ENCODE peak calls at places on chromosomes 3 and 15, in seven cellular contexts. One of them, this sample, is unnamed.

GRCh38 chr3:12229896-12230295 is 59.0 kb upstream of the PPARG start:
- DNase-seq in fibroblast of mammary gland: no peak
- DNase-seq in A172: no peak
- DNase-seq in NCI-H2081: no peak
- DNase-seq in H7: no peak
- DNase-seq in right cardiac atrium: no peak
- DNase-seq in activated CD4-positive, alpha-beta T cell treated with anti-CD3 and anti-CD28 coated beads for 24 hours: no peak
- DNase-seq in this sample: no peak

GRCh38 chr15:91302588-91303439 is 202.8 kb downstream of the SV2B start:
- DNase-seq in fibroblast of mammary gland: peak; percentile 72
- DNase-seq in A172: peak; percentile 52
- DNase-seq in NCI-H2081: peak; percentile 75
- DNase-seq in H7: peak; percentile 78
- DNase-seq in right cardiac atrium: peak; percentile 39
- DNase-seq in activated CD4-positive, alpha-beta T cell treated with anti-CD3 and anti-CD28 coated beads for 24 hours: no peak
- DNase-seq in this sample: peak; percentile 67

GRCh38 chr3:178476886-178477285 is 59.4 kb upstream of the KCNMB2 start:
- DNase-seq in fibroblast of mammary gland: no peak
- DNase-seq in A172: no peak
- DNase-seq in NCI-H2081: no peak
- DNase-seq in H7: no peak
- DNase-seq in right cardiac atrium: no peak
- DNase-seq in activated CD4-positive, alpha-beta T cell treated with anti-CD3 and anti-CD28 coated beads for 24 hours: no peak
- DNase-seq in this sample: no peak

GRCh38 chr15:41559489-41560177 is 621 bp downstream of the TYRO3 start:
- DNase-seq in fibroblast of mammary gland: no peak
- DNase-seq in A172: no peak
- DNase-seq in NCI-H2081: no peak
- DNase-seq in H7: peak; percentile 81
- DNase-seq in right cardiac atrium: peak; percentile 41
- DNase-seq in activated CD4-positive, alpha-beta T cell treated with anti-CD3 and anti-CD28 coated beads for 24 hours: no peak
- DNase-seq in this sample: no peak

GRCh38 chr15:93048759-93049161 is 40.3 kb downstream of the RGMA start:
- DNase-seq in fibroblast of mammary gland: peak; percentile 24
- DNase-seq in A172: no peak
- DNase-seq in NCI-H2081: no peak
- DNase-seq in H7: peak; percentile 58
- DNase-seq in right cardiac atrium: no peak
- DNase-seq in activated CD4-positive, alpha-beta T cell treated with anti-CD3 and anti-CD28 coated beads for 24 hours: no peak
- DNase-seq in this sample: no peak

GRCh38 chr15:41914406-41914805 is 20.6 kb upstream of the SPTBN5 start:
- DNase-seq in fibroblast of mammary gland: no peak
- DNase-seq in A172: no peak
- DNase-seq in NCI-H2081: no peak
- DNase-seq in H7: no peak
- DNase-seq in right cardiac atrium: no peak
- DNase-seq in activated CD4-positive, alpha-beta T cell treated with anti-CD3 and anti-CD28 coated beads for 24 hours: no peak
- DNase-seq in this sample: no peak

GRCh38 chr3:41653575-41654239 is 308.2 kb downstream of the ULK4 start:
- DNase-seq in fibroblast of mammary gland: peak; percentile 8
- DNase-seq in A172: no peak
- DNase-seq in NCI-H2081: no peak
- DNase-seq in H7: no peak
- DNase-seq in right cardiac atrium: no peak
- DNase-seq in activated CD4-positive, alpha-beta T cell treated with anti-CD3 and anti-CD28 coated beads for 24 hours: no peak
- DNase-seq in this sample: no peak

GRCh38 chr15:22846073-22846472 is 7.6 kb downstream of the NIPA2 start:
- DNase-seq in fibroblast of mammary gland: no peak
- DNase-seq in A172: no peak
- DNase-seq in NCI-H2081: no peak
- DNase-seq in H7: no peak
- DNase-seq in right cardiac atrium: no peak
- DNase-seq in activated CD4-positive, alpha-beta T cell treated with anti-CD3 and anti-CD28 coated beads for 24 hours: no peak
- DNase-seq in this sample: no peak

GRCh38 chr15:95845862-95846515 is 484.5 kb upstream of the NR2F2 start:
- DNase-seq in fibroblast of mammary gland: peak; percentile 24
- DNase-seq in A172: no peak
- DNase-seq in NCI-H2081: no peak
- DNase-seq in H7: no peak
- DNase-seq in right cardiac atrium: peak; percentile 43
- DNase-seq in activated CD4-positive, alpha-beta T cell treated with anti-CD3 and anti-CD28 coated beads for 24 hours: no peak
- DNase-seq in this sample: no peak

GRCh38 chr15:74523982-74524381 is 17.0 kb upstream of the ARID3B start:
- DNase-seq in fibroblast of mammary gland: peak; percentile 18
- DNase-seq in A172: no peak
- DNase-seq in NCI-H2081: no peak
- DNase-seq in H7: no peak
- DNase-seq in right cardiac atrium: no peak
- DNase-seq in activated CD4-positive, alpha-beta T cell treated with anti-CD3 and anti-CD28 coated beads for 24 hours: no peak
- DNase-seq in this sample: peak; percentile 37

GRCh38 chr3:176953106-176954080 is 243.9 kb downstream of the TBL1XR1 start:
- DNase-seq in fibroblast of mammary gland: peak; percentile 61
- DNase-seq in A172: peak; percentile 37
- DNase-seq in NCI-H2081: no peak
- DNase-seq in H7: no peak
- DNase-seq in right cardiac atrium: peak; percentile 49
- DNase-seq in activated CD4-positive, alpha-beta T cell treated with anti-CD3 and anti-CD28 coated beads for 24 hours: no peak
- DNase-seq in this sample: no peak

GRCh38 chr3:148036331-148036881 is 627.2 kb downstream of the ZIC1 start:
- DNase-seq in fibroblast of mammary gland: peak; percentile 48
- DNase-seq in A172: peak; percentile 69
- DNase-seq in NCI-H2081: no peak
- DNase-seq in H7: no peak
- DNase-seq in right cardiac atrium: no peak
- DNase-seq in activated CD4-positive, alpha-beta T cell treated with anti-CD3 and anti-CD28 coated beads for 24 hours: no peak
- DNase-seq in this sample: no peak

GRCh38 chr3:10732292-10732691 is 83.7 kb upstream of the SLC6A11 start:
- DNase-seq in fibroblast of mammary gland: no peak
- DNase-seq in A172: no peak
- DNase-seq in NCI-H2081: no peak
- DNase-seq in H7: no peak
- DNase-seq in right cardiac atrium: no peak
- DNase-seq in activated CD4-positive, alpha-beta T cell treated with anti-CD3 and anti-CD28 coated beads for 24 hours: no peak
- DNase-seq in this sample: no peak

GRCh38 chr15:73691398-73691797 is 7.2 kb downstream of the CD276 start:
- DNase-seq in fibroblast of mammary gland: peak; percentile 93
- DNase-seq in A172: peak; percentile 51
- DNase-seq in NCI-H2081: no peak
- DNase-seq in H7: peak; percentile 79
- DNase-seq in right cardiac atrium: peak; percentile 84
- DNase-seq in activated CD4-positive, alpha-beta T cell treated with anti-CD3 and anti-CD28 coated beads for 24 hours: no peak
- DNase-seq in this sample: no peak

GRCh38 chr3:142857056-142857455 is 31.8 kb downstream of the PCOLCE2 start:
- DNase-seq in fibroblast of mammary gland: no peak
- DNase-seq in A172: peak; percentile 52
- DNase-seq in NCI-H2081: peak; percentile 11
- DNase-seq in H7: peak; percentile 41
- DNase-seq in right cardiac atrium: peak; percentile 53
- DNase-seq in activated CD4-positive, alpha-beta T cell treated with anti-CD3 and anti-CD28 coated beads for 24 hours: no peak
- DNase-seq in this sample: peak; percentile 45

GRCh38 chr15:75639191-75639708 is 774 bp downstream of the IMP3 start:
- DNase-seq in fibroblast of mammary gland: no peak
- DNase-seq in A172: no peak
- DNase-seq in NCI-H2081: no peak
- DNase-seq in H7: peak; percentile 42
- DNase-seq in right cardiac atrium: no peak
- DNase-seq in activated CD4-positive, alpha-beta T cell treated with anti-CD3 and anti-CD28 coated beads for 24 hours: no peak
- DNase-seq in this sample: no peak

GRCh38 chr3:9206287-9206686 is 43.2 kb downstream of the SRGAP3 start:
- DNase-seq in fibroblast of mammary gland: no peak
- DNase-seq in A172: no peak
- DNase-seq in NCI-H2081: no peak
- DNase-seq in H7: no peak
- DNase-seq in right cardiac atrium: no peak
- DNase-seq in activated CD4-positive, alpha-beta T cell treated with anti-CD3 and anti-CD28 coated beads for 24 hours: no peak
- DNase-seq in this sample: no peak

GRCh38 chr3:181210275-181210674 is 220.7 kb upstream of the DNAJC19 start:
- DNase-seq in fibroblast of mammary gland: peak; percentile 40
- DNase-seq in A172: peak; percentile 23
- DNase-seq in NCI-H2081: peak; percentile 66
- DNase-seq in H7: no peak
- DNase-seq in right cardiac atrium: no peak
- DNase-seq in activated CD4-positive, alpha-beta T cell treated with anti-CD3 and anti-CD28 coated beads for 24 hours: no peak
- DNase-seq in this sample: no peak

GRCh38 chr15:39833515-39833981 is 50.9 kb upstream of the FSIP1 start:
- DNase-seq in fibroblast of mammary gland: peak; percentile 90
- DNase-seq in A172: no peak
- DNase-seq in NCI-H2081: peak; percentile 55
- DNase-seq in H7: no peak
- DNase-seq in right cardiac atrium: no peak
- DNase-seq in activated CD4-positive, alpha-beta T cell treated with anti-CD3 and anti-CD28 coated beads for 24 hours: no peak
- DNase-seq in this sample: no peak

GRCh38 chr15:67931861-67932260 is 92.0 kb upstream of the RNU6-1 start:
- DNase-seq in fibroblast of mammary gland: peak; percentile 34
- DNase-seq in A172: peak; percentile 20
- DNase-seq in NCI-H2081: no peak
- DNase-seq in H7: no peak
- DNase-seq in right cardiac atrium: no peak
- DNase-seq in activated CD4-positive, alpha-beta T cell treated with anti-CD3 and anti-CD28 coated beads for 24 hours: no peak
- DNase-seq in this sample: peak; percentile 36

GRCh38 chr3:179610066-179610465 is 5.5 kb downstream of the NDUFB5 start:
- DNase-seq in fibroblast of mammary gland: no peak
- DNase-seq in A172: no peak
- DNase-seq in NCI-H2081: no peak
- DNase-seq in H7: no peak
- DNase-seq in right cardiac atrium: no peak
- DNase-seq in activated CD4-positive, alpha-beta T cell treated with anti-CD3 and anti-CD28 coated beads for 24 hours: no peak
- DNase-seq in this sample: no peak

GRCh38 chr3:197750863-197751737 is 1.4 kb downstream of the FYTTD1 start:
- DNase-seq in fibroblast of mammary gland: peak; percentile 48
- DNase-seq in A172: peak; percentile 29
- DNase-seq in NCI-H2081: peak; percentile 30
- DNase-seq in H7: no peak
- DNase-seq in right cardiac atrium: peak; percentile 75
- DNase-seq in activated CD4-positive, alpha-beta T cell treated with anti-CD3 and anti-CD28 coated beads for 24 hours: peak; percentile 13
- DNase-seq in this sample: peak; percentile 18

GRCh38 chr3:5699811-5700210 is 512.3 kb downstream of the EDEM1 start:
- DNase-seq in fibroblast of mammary gland: no peak
- DNase-seq in A172: no peak
- DNase-seq in NCI-H2081: no peak
- DNase-seq in H7: no peak
- DNase-seq in right cardiac atrium: no peak
- DNase-seq in activated CD4-positive, alpha-beta T cell treated with anti-CD3 and anti-CD28 coated beads for 24 hours: no peak
- DNase-seq in this sample: no peak